ENCODE peak calls at places on chromosome 5, in seven cellular contexts. I is IMR-90, V is H1, R is mesendoderm, C is mesenchymal stem cell, U is trophoblast cell, Q is neuronal stem cell. B is an unnamed sample.
A peak's percentile ranks its signal among the peaks of the same experiment; 100 is the strongest.

GRCh38 chr5:127041571-127041970 is 11.2 kb upstream of the MARCHF3 start:
- DNase-seq in I (peak; percentile 60), V (no peak), R (no peak), C (peak; percentile 8), U (no peak), Q (no peak), B (no peak)

GRCh38 chr5:118326496-118327045 is 661.8 kb downstream of the DTWD2 start:
- DNase-seq in I (no peak), V (no peak), R (no peak), C (peak; percentile 58), U (peak; percentile 29), Q (no peak), B (no peak)

GRCh38 chr5:104372796-104373195 is 810.2 kb upstream of the NUDT12 start:
- DNase-seq in I (no peak), V (no peak), R (no peak), C (peak; percentile 9), U (no peak), Q (no peak), B (no peak)

GRCh38 chr5:74252033-74252430 is 388.5 kb downstream of the ENC1 start:
- DNase-seq in I (no peak), V (no peak), R (no peak), C (no peak), U (no peak), Q (no peak), B (no peak)

GRCh38 chr5:110092955-110093785 is 403.4 kb downstream of the MAN2A1 start:
- DNase-seq in I (no peak), V (no peak), R (peak; percentile 4), C (no peak), U (no peak), Q (no peak), B (no peak)

GRCh38 chr5:105616599-105616998 is 2054.0 kb upstream of the NUDT12 start:
- DNase-seq in I (no peak), V (no peak), R (no peak), C (no peak), U (no peak), Q (no peak), B (no peak)

GRCh38 chr5:58133631-58134296 is 326.1 kb downstream of the PLK2 start:
- DNase-seq in I (peak; percentile 79), V (no peak), R (no peak), C (no peak), U (peak; percentile 3), Q (no peak), B (no peak)

GRCh38 chr5:149860801-149861322 is 83.7 kb downstream of the PDE6A start:
- DNase-seq in I (no peak), V (peak; percentile 34), R (peak; percentile 38), C (no peak), U (no peak), Q (no peak), B (no peak)

GRCh38 chr5:133735346-133735745 is 123.0 kb upstream of the FSTL4 start:
- DNase-seq in I (peak; percentile 11), V (no peak), R (peak; percentile 25), C (peak; percentile 33), U (peak; percentile 66), Q (no peak), B (no peak)

GRCh38 chr5:28737682-28738081 is 1699.3 kb upstream of the CDH9 start:
- DNase-seq in I (no peak), V (no peak), R (no peak), C (no peak), U (no peak), Q (no peak), B (no peak)

GRCh38 chr5:34008721-34009120 is 871 bp upstream of the AMACR start:
- DNase-seq in I (no peak), V (no peak), R (no peak), C (no peak), U (no peak), Q (no peak), B (no peak)

GRCh38 chr5:113232667-113233066 is 202.1 kb downstream of the TSSK1B start:
- DNase-seq in I (no peak), V (no peak), R (no peak), C (no peak), U (no peak), Q (no peak), B (no peak)

GRCh38 chr5:29037716-29038115 is 1999.3 kb upstream of the CDH9 start:
- DNase-seq in I (no peak), V (no peak), R (no peak), C (peak; percentile 12), U (peak; percentile 5), Q (no peak), B (no peak)

GRCh38 chr5:149274964-149275363 is 3.3 kb downstream of the AFAP1L1 start:
- DNase-seq in I (peak; percentile 44), V (no peak), R (no peak), C (no peak), U (no peak), Q (no peak), B (no peak)

GRCh38 chr5:179816401-179817070 is 4.2 kb upstream of the SQSTM1 start:
- DNase-seq in I (no peak), V (no peak), R (no peak), C (no peak), U (peak; percentile 31), Q (no peak), B (no peak)

GRCh38 chr5:127392762-127393161 is 102.2 kb downstream of the MEGF10 start:
- DNase-seq in I (no peak), V (no peak), R (no peak), C (no peak), U (no peak), Q (no peak), B (no peak)

GRCh38 chr5:175743676-175744210 is 85.9 kb downstream of the HRH2 start:
- DNase-seq in I (peak; percentile 7), V (no peak), R (peak; percentile 60), C (peak; percentile 2), U (no peak), Q (peak; percentile 36), B (peak; percentile 56)

GRCh38 chr5:132365213-132365612 is 4.3 kb upstream of the SLC22A5 start:
- DNase-seq in I (peak; percentile 74), V (no peak), R (peak; percentile 37), C (peak; percentile 14), U (peak; percentile 92), Q (no peak), B (no peak)

GRCh38 chr5:43039468-43040286 is 442 bp downstream of the ANXA2R start:
- DNase-seq in I (peak; percentile 83), V (no peak), R (peak; percentile 87), C (peak; percentile 87), U (peak; percentile 82), Q (no peak), B (peak; percentile 71)

GRCh38 chr5:38645508-38645907 is 89.1 kb upstream of the LIFR start:
- DNase-seq in I (no peak), V (no peak), R (no peak), C (peak; percentile 22), U (no peak), Q (no peak), B (no peak)

GRCh38 chr5:39076757-39077475 is 2.7 kb upstream of the RICTOR start:
- DNase-seq in I (peak; percentile 56), V (no peak), R (no peak), C (peak; percentile 66), U (peak; percentile 19), Q (no peak), B (no peak)

GRCh38 chr5:108295588-108296368 is 86.1 kb downstream of the FBXL17 start:
- DNase-seq in I (peak; percentile 43), V (no peak), R (no peak), C (peak; percentile 20), U (no peak), Q (no peak), B (no peak)

GRCh38 chr5:132392411-132392810 is 22.9 kb downstream of the SLC22A5 start:
- DNase-seq in I (no peak), V (no peak), R (no peak), C (no peak), U (no peak), Q (no peak), B (no peak)

GRCh38 chr5:143316844-143317631 is 86.4 kb downstream of the NR3C1 start:
- DNase-seq in I (no peak), V (no peak), R (no peak), C (no peak), U (peak; percentile 79), Q (no peak), B (no peak)

GRCh38 chr5:56323505-56323904 is 90.4 kb upstream of the ANKRD55 start:
- DNase-seq in I (peak; percentile 76), V (no peak), R (peak; percentile 67), C (peak; percentile 77), U (peak; percentile 79), Q (no peak), B (no peak)

GRCh38 chr5:60851681-60852080 is 7.6 kb upstream of the ELOVL7 start:
- DNase-seq in I (no peak), V (no peak), R (no peak), C (no peak), U (no peak), Q (no peak), B (no peak)

GRCh38 chr5:41848983-41849382 is 21.2 kb downstream of the OXCT1 start:
- DNase-seq in I (no peak), V (no peak), R (no peak), C (no peak), U (no peak), Q (no peak), B (no peak)
- H3K4me2 ChIP-seq in I (no peak overlapping the region), V (no peak overlapping the region), R (no peak overlapping the region), C (no peak overlapping the region), U (no peak overlapping the region), Q (no peak overlapping the region), B (no peak overlapping the region)

GRCh38 chr5:169719360-169720314 is 82.6 kb downstream of the DOCK2 start:
- DNase-seq in I (no peak), V (no peak), R (no peak), C (no peak), U (no peak), Q (no peak), B (no peak)
- H3K4ac ChIP-seq in I (no peak overlapping the region), V (no peak overlapping the region), R (no peak overlapping the region), C (no peak overlapping the region), U (no peak overlapping the region), Q (no peak overlapping the region), B (no peak overlapping the region)

GRCh38 chr5:159402871-159403270 is 72.6 kb upstream of the IL12B start:
- DNase-seq in I (no peak), V (no peak), R (no peak), C (no peak), U (no peak), Q (no peak), B (no peak)
- H2BK120ac ChIP-seq in I (no peak overlapping the region), V (no peak overlapping the region), R (no peak overlapping the region), C (no peak overlapping the region), U (no peak overlapping the region), Q (no peak overlapping the region), B (no peak overlapping the region)

GRCh38 chr5:171945066-171945465 is 61.4 kb downstream of the FBXW11 start:
- DNase-seq in I (peak; percentile 51), V (no peak), R (no peak), C (peak; percentile 33), U (peak; percentile 76), Q (no peak), B (no peak)

GRCh38 chr5:171951218-171951617 is 55.2 kb downstream of the FBXW11 start:
- DNase-seq in I (no peak), V (no peak), R (no peak), C (no peak), U (no peak), Q (no peak), B (no peak)

GRCh38 chr5:171946382-171946781 is 60.1 kb downstream of the FBXW11 start:
- DNase-seq in I (no peak), V (no peak), R (peak; percentile 82), C (no peak), U (peak; percentile 90), Q (no peak), B (no peak)

DNA sequence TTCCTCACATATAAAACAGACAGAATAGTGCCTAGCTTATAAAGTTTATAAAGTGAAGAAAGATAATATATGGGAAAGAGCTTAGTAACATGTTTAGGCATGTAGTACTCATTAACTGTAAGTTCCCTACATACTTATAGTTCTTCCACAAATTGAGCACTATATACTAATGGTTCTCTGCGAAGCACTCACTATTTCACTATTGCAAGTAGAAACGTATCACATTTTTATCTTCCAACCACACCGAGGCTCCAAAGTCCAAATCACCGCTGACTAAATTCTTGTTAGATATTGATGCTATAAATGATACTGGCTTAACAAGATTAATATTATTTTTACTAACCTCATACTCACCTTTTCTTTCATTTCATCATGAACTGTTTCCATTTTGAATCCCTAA is 61.0 kb downstream of the FBXW11 start:
- DNase-seq in I (no peak), V (no peak), R (no peak), C (no peak), U (peak; percentile 34), Q (no peak), B (no peak)
- H3K4me2 ChIP-seq in I (peak overlapping the region; percentile 69), V (no peak overlapping the region), R (no peak overlapping the region), C (no peak overlapping the region), U (no peak overlapping the region), Q (no peak overlapping the region), B (no peak overlapping the region)